ENCODE peak calls at places on chromosomes 4 and X, in seven cellular contexts. J is activated CD4-positive, alpha-beta T cell treated with anti-CD3 and anti-CD28 coated beads, Interleukin-2, amount 50 U/mL, for 1 hour; C is endodermal cell; M is GM20000; N is suprapubic skin; W is T-helper 2 cell; D is WTC11. X is an unnamed sample.

GRCh38 chr4:8849266-8850073 is 22.2 kb downstream of the HMX1 start:
- DNase-seq in J (no peak), C (peak), M (no peak), N (peak), W (no peak), D (no peak), X (no peak)

GRCh38 chrX:40402771-40403533 is 177.8 kb upstream of the ATP6AP2 start:
- DNase-seq in J (no peak), C (peak), M (no peak), N (no peak), W (no peak), D (no peak), X (no peak)

GRCh38 chr4:175017751-175018150 is 99.6 kb downstream of the ADAM29 start:
- DNase-seq in J (no peak), C (no peak), M (no peak), N (no peak), W (no peak), D (no peak), X (no peak)

GRCh38 chrX:599837-600715 is 30.5 kb upstream of the SHOX start:
- DNase-seq in J (no peak), C (peak), M (no peak), N (no peak), W (no peak), D (peak), X (no peak)

GRCh38 chrX:56792270-56793111 is 63.4 kb downstream of the NBDY start:
- DNase-seq in J (no peak), C (peak), M (no peak), N (peak), W (no peak), D (no peak), X (no peak)

GRCh38 chrX:38304010-38304409 is 23.3 kb downstream of the RPGR start:
- DNase-seq in J (no peak), C (peak), M (no peak), N (no peak), W (no peak), D (peak), X (no peak)

GRCh38 chrX:132648870-132649269 is 160.0 kb upstream of the MBNL3 start:
- DNase-seq in J (no peak), C (no peak), M (no peak), N (no peak), W (no peak), D (no peak), X (no peak)

GRCh38 chrX:3227526-3227925 is 118.9 kb downstream of the MXRA5 start:
- DNase-seq in J (no peak), C (no peak), M (no peak), N (no peak), W (no peak), D (no peak), X (no peak)

GRCh38 chrX:16836371-16836770 is 33.8 kb downstream of the RBBP7 start:
- DNase-seq in J (no peak), C (peak), M (no peak), N (no peak), W (no peak), D (peak), X (no peak)

GRCh38 chr4:108072300-108072699 is 82.6 kb downstream of the HADH start:
- DNase-seq in J (peak), C (no peak), M (no peak), N (no peak), W (no peak), D (no peak), X (no peak)

GRCh38 chrX:15877380-15877779 is 22.8 kb upstream of the AP1S2 start:
- DNase-seq in J (no peak), C (no peak), M (no peak), N (no peak), W (no peak), D (no peak), X (no peak)

GRCh38 chr4:1406946-1407656 is 859 bp upstream of the NKX1-1 start:
- DNase-seq in J (no peak), C (peak), M (peak), N (no peak), W (no peak), D (no peak), X (no peak)

GRCh38 chrX:100969936-100970335 is 428 bp downstream of the ARL13A start:
- DNase-seq in J (no peak), C (no peak), M (no peak), N (no peak), W (no peak), D (no peak), X (no peak)

GRCh38 chr4:113292371-113293042 is 243.1 kb downstream of the ANK2 start:
- DNase-seq in J (no peak), C (peak), M (no peak), N (no peak), W (no peak), D (peak), X (no peak)

GRCh38 chr4:178296669-178297068 is 854.4 kb upstream of the AGA start:
- DNase-seq in J (no peak), C (peak), M (no peak), N (no peak), W (no peak), D (peak), X (no peak)

GRCh38 chrX:136896121-136896914 is 15.8 kb upstream of the RBMX start:
- DNase-seq in J (no peak), C (no peak), M (no peak), N (no peak), W (no peak), D (no peak), X (no peak)

GRCh38 chr4:153383131-153383530 is 38.6 kb downstream of the MND1 start:
- DNase-seq in J (no peak), C (no peak), M (no peak), N (no peak), W (no peak), D (no peak), X (no peak)

GRCh38 chrX:19829817-19830216 is 57.6 kb downstream of the SH3KBP1 start:
- DNase-seq in J (no peak), C (no peak), M (no peak), N (no peak), W (no peak), D (no peak), X (no peak)

GRCh38 chr4:44493924-44494323 is 45.3 kb upstream of the KCTD8 start:
- DNase-seq in J (no peak), C (peak), M (peak), N (no peak), W (no peak), D (no peak), X (no peak)

GRCh38 chr4:133148690-133149363 is at the start of gene PCDH10:
- DNase-seq in J (no peak), C (peak), M (peak), N (peak), W (no peak), D (peak), X (no peak)

GRCh38 chr4:182917182-182918043 is at the start of gene DCTD:
- DNase-seq in J (peak), C (peak), M (peak), N (peak), W (peak), D (peak), X (peak)